ENCODE peak calls at places on chromosomes 13 and 19, in nine cellular contexts. A, K, L, X, C, N, U, P and M are unnamed samples.

GRCh38 chr19:9847087-9847671 is 12.1 kb downstream of the PIN1 start:
- DNase-seq in A (peak; percentile 88), K (no peak), L (peak; percentile 31), X (peak; percentile 31), C (no peak), N (peak; percentile 36), U (peak; percentile 54), P (peak; percentile 45), M (no peak)

GRCh38 chr13:76210262-76210661 is 574.1 kb downstream of the LMO7 start:
- DNase-seq in A (no peak), K (no peak), L (no peak), X (no peak), C (no peak), N (no peak), U (no peak), P (peak; percentile 63), M (no peak)

GRCh38 chr19:56189785-56190184 is 7.8 kb downstream of the ZSCAN5B start:
- DNase-seq in A (no peak), K (no peak), L (no peak), X (no peak), C (no peak), N (no peak), U (no peak), P (peak; percentile 37), M (no peak)

GRCh38 chr13:33260168-33261098 is 25.1 kb downstream of the STARD13 start:
- DNase-seq in A (no peak), K (no peak), L (no peak), X (no peak), C (no peak), N (peak; percentile 25), U (no peak), P (peak; percentile 33), M (no peak)

GRCh38 chr13:98524391-98524790 is 52.5 kb downstream of the STK24 start:
- DNase-seq in A (no peak), K (no peak), L (no peak), X (no peak), C (no peak), N (no peak), U (no peak), P (no peak), M (no peak)

GRCh38 chr13:76035711-76036110 is 399.6 kb downstream of the LMO7 start:
- DNase-seq in A (no peak), K (no peak), L (no peak), X (no peak), C (no peak), N (no peak), U (no peak), P (no peak), M (no peak)

GRCh38 chr13:30870049-30870884 is 35.8 kb upstream of the MEDAG start:
- DNase-seq in A (no peak), K (no peak), L (no peak), X (peak; percentile 34), C (peak; percentile 42), N (peak; percentile 97), U (no peak), P (peak; percentile 11), M (no peak)

GRCh38 chr19:16527971-16528521 is 14.2 kb downstream of the CHERP start:
- DNase-seq in A (no peak), K (no peak), L (peak; percentile 16), X (peak; percentile 35), C (no peak), N (no peak), U (peak; percentile 55), P (peak; percentile 26), M (no peak)

GRCh38 chr13:112592647-112593046 is 4.7 kb upstream of the TUBGCP3 start:
- DNase-seq in A (no peak), K (no peak), L (no peak), X (peak; percentile 20), C (no peak), N (no peak), U (no peak), P (no peak), M (no peak)

GRCh38 chr19:9917322-9917721 is 19.0 kb downstream of the OLFM2 start:
- DNase-seq in A (no peak), K (no peak), L (peak; percentile 28), X (peak; percentile 41), C (no peak), N (peak; percentile 61), U (peak; percentile 72), P (peak; percentile 35), M (peak; percentile 33)

GRCh38 chr13:95498886-95499285 is 53.6 kb upstream of the CLDN10 start:
- DNase-seq in A (no peak), K (no peak), L (no peak), X (no peak), C (no peak), N (no peak), U (no peak), P (no peak), M (no peak)

GRCh38 chr13:111937763-111938375 is 129.1 kb upstream of the SOX1 start:
- DNase-seq in A (no peak), K (no peak), L (no peak), X (no peak), C (no peak), N (no peak), U (no peak), P (no peak), M (no peak)

GRCh38 chr19:679418-680286 is 3.5 kb downstream of the FSTL3 start:
- DNase-seq in A (no peak), K (no peak), L (no peak), X (peak; percentile 58), C (no peak), N (no peak), U (peak; percentile 51), P (peak; percentile 65), M (no peak)

GRCh38 chr19:31066385-31066784 is 282.9 kb downstream of the TSHZ3 start:
- DNase-seq in A (no peak), K (no peak), L (no peak), X (no peak), C (no peak), N (peak; percentile 82), U (no peak), P (no peak), M (no peak)

GRCh38 chr13:51235186-51235585 is 13.0 kb downstream of the FAM124A start:
- DNase-seq in A (no peak), K (no peak), L (no peak), X (no peak), C (no peak), N (no peak), U (no peak), P (no peak), M (no peak)

GRCh38 chr19:41521860-41522555 is 54.0 kb upstream of the CEACAM21 start:
- DNase-seq in A (no peak), K (no peak), L (no peak), X (no peak), C (peak; percentile 21), N (no peak), U (peak; percentile 5), P (no peak), M (no peak)

GRCh38 chr13:41707192-41707858 is 250.0 kb downstream of the RGCC start:
- DNase-seq in A (no peak), K (no peak), L (no peak), X (no peak), C (no peak), N (no peak), U (no peak), P (no peak), M (no peak)